ENCODE peak calls at places on chromosomes 2 and 18, in six cellular contexts. One of them, this sample, is unnamed.

GRCh38 chr2:160044728-160045127 is 17.7 kb downstream of the PLA2R1 start:
- DNase-seq in HepG2: no peak
- DNase-seq in K562: no peak
- DNase-seq in H1: no peak
- DNase-seq in HL-60: no peak
- DNase-seq in GM12878: no peak
- DNase-seq in this sample: no peak

GRCh38 chr2:223051580-223052375 is at the start of gene KCNE4:
- DNase-seq in HL-60: no peak
- DNase-seq in K562: no peak
- DNase-seq in HepG2: no peak
- DNase-seq in H1: no peak
- DNase-seq in GM12878: no peak
- DNase-seq in this sample: no peak

GRCh38 chr2:29425866-29426265 is 310.7 kb downstream of the CLIP4 start:
- DNase-seq in GM12878: no peak
- DNase-seq in HL-60: no peak
- DNase-seq in HepG2: no peak
- DNase-seq in H1: no peak
- DNase-seq in K562: no peak
- DNase-seq in this sample: no peak

GRCh38 chr18:6885992-6886823 is 156.7 kb downstream of the ARHGAP28 start:
- DNase-seq in HL-60: peak
- DNase-seq in HepG2: peak
- DNase-seq in H1: no peak
- DNase-seq in GM12878: no peak
- DNase-seq in K562: peak
- DNase-seq in this sample: peak

GRCh38 chr2:222423632-222424280 is 587 bp upstream of the SGPP2 start:
- DNase-seq in GM12878: peak
- DNase-seq in HL-60: no peak
- DNase-seq in HepG2: no peak
- DNase-seq in K562: no peak
- DNase-seq in H1: no peak
- DNase-seq in this sample: no peak

GRCh38 chr2:200797242-200797770 is 14.4 kb upstream of the BZW1 start:
- DNase-seq in HepG2: peak
- DNase-seq in H1: no peak
- DNase-seq in K562: no peak
- DNase-seq in HL-60: peak
- DNase-seq in GM12878: no peak
- DNase-seq in this sample: no peak

GRCh38 chr2:101704816-101705565 is 7.5 kb downstream of the MAP4K4 start:
- DNase-seq in HL-60: no peak
- DNase-seq in GM12878: no peak
- DNase-seq in HepG2: no peak
- DNase-seq in K562: no peak
- DNase-seq in H1: no peak
- DNase-seq in this sample: no peak

GRCh38 chr18:8283901-8284585 is 325.2 kb upstream of the RAB12 start:
- DNase-seq in H1: no peak
- DNase-seq in K562: no peak
- DNase-seq in HL-60: no peak
- DNase-seq in GM12878: no peak
- DNase-seq in HepG2: peak
- DNase-seq in this sample: no peak

GRCh38 chr18:68035709-68036522 is 519.4 kb upstream of the DSEL start:
- DNase-seq in HepG2: no peak
- DNase-seq in H1: no peak
- DNase-seq in K562: no peak
- DNase-seq in HL-60: no peak
- DNase-seq in GM12878: no peak
- DNase-seq in this sample: no peak

GRCh38 chr2:17879137-17879912 is 858 bp downstream of the KCNS3 start:
- DNase-seq in HL-60: no peak
- DNase-seq in GM12878: no peak
- DNase-seq in K562: peak
- DNase-seq in H1: peak
- DNase-seq in HepG2: no peak
- DNase-seq in this sample: peak

GRCh38 chr2:98127229-98127989 is 40.4 kb downstream of the VWA3B start:
- DNase-seq in K562: no peak
- DNase-seq in HepG2: no peak
- DNase-seq in H1: no peak
- DNase-seq in HL-60: no peak
- DNase-seq in GM12878: no peak
- DNase-seq in this sample: no peak

GRCh38 chr18:62030091-62030985 is 137.5 kb upstream of the RNF152 start:
- DNase-seq in HL-60: no peak
- DNase-seq in HepG2: no peak
- DNase-seq in K562: no peak
- DNase-seq in H1: no peak
- DNase-seq in GM12878: no peak
- DNase-seq in this sample: peak

GRCh38 chr2:10883880-10884529 is 27.7 kb upstream of the KCNF1 start:
- DNase-seq in HL-60: no peak
- DNase-seq in HepG2: no peak
- DNase-seq in GM12878: no peak
- DNase-seq in H1: no peak
- DNase-seq in K562: no peak
- DNase-seq in this sample: no peak

GRCh38 chr18:34386803-34387202 is 162.1 kb upstream of the NOL4 start:
- DNase-seq in GM12878: no peak
- DNase-seq in K562: no peak
- DNase-seq in H1: no peak
- DNase-seq in HL-60: no peak
- DNase-seq in HepG2: no peak
- DNase-seq in this sample: no peak

GRCh38 chr2:237113026-237113810 is 27.5 kb downstream of the COPS8 start:
- DNase-seq in GM12878: no peak
- DNase-seq in HepG2: no peak
- DNase-seq in H1: no peak
- DNase-seq in HL-60: no peak
- DNase-seq in K562: no peak
- DNase-seq in this sample: no peak

DNA sequence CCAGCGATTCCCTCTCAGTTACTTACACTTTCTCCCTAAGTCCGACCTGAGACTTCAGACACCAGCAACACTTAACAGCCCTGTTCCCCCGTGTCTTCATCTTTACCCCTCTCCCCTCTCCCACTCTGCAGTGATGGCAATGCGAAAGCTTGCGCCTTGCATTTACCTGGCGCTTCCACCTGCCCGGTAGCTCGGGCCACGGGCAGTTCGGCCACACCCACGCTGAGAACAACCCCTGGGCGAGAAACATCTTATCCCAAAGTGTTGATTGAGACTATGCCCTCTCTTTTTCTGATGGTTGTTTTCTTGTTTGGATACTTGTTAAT is 571 bp downstream of the DNAJC10 start:
- DNase-seq in HL-60: no peak
- DNase-seq in HepG2: peak
- DNase-seq in H1: no peak
- DNase-seq in GM12878: no peak
- DNase-seq in K562: no peak
- DNase-seq in this sample: no peak
- TF ChIP-seq GABPA in HL-60: no peak
- TF ChIP-seq GABPA in HepG2: no peak
- TF ChIP-seq GABPA in H1: no peak
- TF ChIP-seq GABPA in GM12878: no peak
- TF ChIP-seq GABPA in K562: no peak
- TF ChIP-seq GABPA in this sample: no peak

DNA sequence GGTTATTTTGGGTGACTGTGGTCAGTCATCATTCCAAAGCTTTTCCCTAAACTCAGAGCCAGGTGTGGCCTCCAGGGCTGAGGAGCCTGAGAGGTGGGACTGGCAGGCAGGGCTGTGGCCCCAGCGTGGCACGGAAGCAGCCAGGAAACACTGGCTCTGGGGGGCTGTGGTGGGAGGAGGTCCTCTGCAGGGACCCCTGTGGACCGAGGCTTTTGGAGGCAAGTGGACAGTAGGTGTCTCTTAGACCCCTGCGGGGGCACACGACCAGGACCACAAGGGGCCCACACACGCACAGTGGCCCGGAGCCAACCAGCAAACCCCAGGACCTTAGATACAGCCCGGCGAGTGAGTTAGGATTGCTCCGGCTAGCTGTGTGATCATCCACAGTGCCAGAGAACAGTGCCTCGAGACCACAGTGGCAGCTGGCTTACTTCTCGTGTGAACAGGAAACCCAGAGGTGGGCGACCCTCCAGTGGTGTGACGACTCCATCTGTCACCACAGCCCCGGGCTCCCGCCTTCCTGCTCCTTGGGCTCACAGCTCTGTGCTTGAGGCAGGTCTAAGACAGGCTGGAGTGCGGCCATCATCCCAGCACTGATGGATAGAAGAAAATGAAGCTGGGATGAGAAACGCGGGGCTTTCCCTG is 1.6 kb upstream of the RTP5 start:
- DNase-seq in H1: no peak
- DNase-seq in K562: no peak
- DNase-seq in HepG2: no peak
- DNase-seq in HL-60: no peak
- DNase-seq in GM12878: no peak
- DNase-seq in this sample: peak
- TF ChIP-seq GABPA in H1: no peak
- TF ChIP-seq GABPA in K562: no peak
- TF ChIP-seq GABPA in HepG2: no peak
- TF ChIP-seq GABPA in HL-60: no peak
- TF ChIP-seq GABPA in GM12878: no peak
- TF ChIP-seq GABPA in this sample: no peak

GRCh38 chr2:44275915-44276279 is 617 bp downstream of the SLC3A1 start:
- DNase-seq in HepG2: no peak
- DNase-seq in HL-60: no peak
- DNase-seq in GM12878: no peak
- DNase-seq in K562: no peak
- DNase-seq in H1: no peak
- DNase-seq in this sample: no peak
- TF ChIP-seq GABPA in HepG2: no peak
- TF ChIP-seq GABPA in HL-60: no peak
- TF ChIP-seq GABPA in GM12878: no peak
- TF ChIP-seq GABPA in K562: no peak
- TF ChIP-seq GABPA in H1: no peak
- TF ChIP-seq GABPA in this sample: no peak

GRCh38 chr2:226477221-226478120 is 322.1 kb downstream of the IRS1 start:
- DNase-seq in GM12878: no peak
- DNase-seq in H1: no peak
- DNase-seq in HepG2: no peak
- DNase-seq in K562: no peak
- DNase-seq in HL-60: no peak
- DNase-seq in this sample: no peak
- TF ChIP-seq GABPA in GM12878: no peak
- TF ChIP-seq GABPA in H1: no peak
- TF ChIP-seq GABPA in HepG2: no peak
- TF ChIP-seq GABPA in K562: no peak
- TF ChIP-seq GABPA in HL-60: no peak
- TF ChIP-seq GABPA in this sample: no peak

GRCh38 chr2:54076577-54076976 is 38.8 kb upstream of the ACYP2 start:
- DNase-seq in HL-60: no peak
- DNase-seq in H1: no peak
- DNase-seq in K562: peak
- DNase-seq in HepG2: no peak
- DNase-seq in GM12878: no peak
- DNase-seq in this sample: no peak

GRCh38 chr2:54079331-54079730 is 36.1 kb upstream of the ACYP2 start:
- DNase-seq in K562: no peak
- DNase-seq in GM12878: no peak
- DNase-seq in HL-60: no peak
- DNase-seq in H1: no peak
- DNase-seq in HepG2: no peak
- DNase-seq in this sample: no peak

GRCh38 chr2:54073796-54074195 is 41.6 kb upstream of the ACYP2 start:
- DNase-seq in K562: no peak
- DNase-seq in HL-60: no peak
- DNase-seq in GM12878: no peak
- DNase-seq in HepG2: peak
- DNase-seq in H1: no peak
- DNase-seq in this sample: no peak

GRCh38 chr2:54077088-54077900 is 38.1 kb upstream of the ACYP2 start:
- DNase-seq in K562: peak
- DNase-seq in HL-60: no peak
- DNase-seq in GM12878: no peak
- DNase-seq in HepG2: no peak
- DNase-seq in H1: no peak
- DNase-seq in this sample: no peak

DNA sequence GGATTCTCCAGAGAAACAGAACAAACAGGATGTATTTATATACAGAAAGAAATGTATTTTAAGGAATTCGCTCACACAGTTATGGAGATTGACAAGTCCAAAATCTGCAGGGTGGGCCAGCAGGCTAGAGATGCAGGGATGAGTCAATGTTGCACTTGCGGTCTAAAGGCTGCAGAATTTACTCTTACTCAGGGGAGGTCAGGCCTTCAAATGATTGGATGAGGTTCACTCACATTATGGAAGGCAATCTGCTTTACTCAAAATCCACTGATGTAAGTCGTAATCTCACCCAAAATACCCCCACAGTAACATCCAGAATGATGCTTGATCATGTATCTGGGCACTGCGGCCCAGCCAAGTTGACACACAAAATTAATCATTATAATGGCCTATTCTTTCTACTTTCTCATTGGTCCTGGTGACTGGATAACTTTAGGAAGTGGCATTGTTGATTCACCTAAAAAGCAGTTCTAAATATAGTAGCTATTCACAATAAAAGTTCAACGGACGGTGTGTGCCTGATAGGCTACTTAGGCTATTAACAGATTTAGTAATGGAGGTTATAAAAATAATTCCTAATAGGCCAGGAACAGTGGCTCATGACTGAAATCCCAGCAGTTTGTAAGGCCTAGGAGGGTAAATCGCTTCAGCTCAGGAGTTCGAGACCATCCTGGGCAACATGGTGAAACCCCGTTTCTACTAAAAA is 40.6 kb upstream of the ACYP2 start:
- DNase-seq in H1: no peak
- DNase-seq in GM12878: no peak
- DNase-seq in HepG2: no peak
- DNase-seq in K562: no peak
- DNase-seq in HL-60: no peak
- DNase-seq in this sample: no peak
- TF ChIP-seq GABPA in H1: no peak
- TF ChIP-seq GABPA in GM12878: no peak
- TF ChIP-seq GABPA in HepG2: no peak
- TF ChIP-seq GABPA in K562: no peak
- TF ChIP-seq GABPA in HL-60: no peak
- TF ChIP-seq GABPA in this sample: no peak

This sample was measured in SK-N-SH.